ENCODE peak calls at places on chromosomes 4 and X, in seven cellular contexts. O is activated CD4-positive, alpha-beta T cell treated with anti-CD3 and anti-CD28 coated beads, Interleukin-2, amount 50 U/mL, for 1 hour; H is MM.1S; X is stimulated activated CD4-positive, alpha-beta T cell treated with anti-CD3 and anti-CD28 coated beads, Interleukin-1b, Interleukin-23, amount 100 ng/mL, for 24 hours; B is mesenchymal stem cell; I is SW480; R is astrocyte. U is an unnamed sample.
A peak's percentile ranks its signal among the peaks of the same experiment; 100 is the strongest.

GRCh38 chr4:7422898-7423180 is 11.9 kb downstream of the PSAPL1 start:
- DNase-seq in X (no peak), B (no peak), R (no peak), O (no peak), H (no peak), I (no peak), U (no peak)

GRCh38 chr4:133151681-133152329 is 2.7 kb downstream of the PCDH10 start:
- DNase-seq in H (no peak), B (peak; percentile 37), I (no peak), R (peak; percentile 48), X (no peak), O (no peak), U (no peak)

GRCh38 chr4:15479089-15479912 is 9.6 kb downstream of the CC2D2A start:
- DNase-seq in X (no peak), O (no peak), R (peak; percentile 75), I (peak; percentile 73), B (peak; percentile 91), H (peak; percentile 23), U (peak; percentile 61)

GRCh38 chr4:167359711-167360110 is 125.4 kb upstream of the SPOCK3 start:
- DNase-seq in I (no peak), X (no peak), B (no peak), H (no peak), O (no peak), R (no peak), U (no peak)

GRCh38 chr4:83889802-83890201 is 353.9 kb downstream of the GPAT3 start:
- DNase-seq in R (peak; percentile 86), X (no peak), B (peak; percentile 20), I (no peak), O (no peak), H (no peak), U (no peak)

GRCh38 chr4:5033266-5033945 is 14.1 kb upstream of the CYTL1 start:
- DNase-seq in R (peak; percentile 33), B (peak; percentile 22), H (no peak), X (no peak), I (no peak), O (no peak), U (peak; percentile 8)

GRCh38 chr4:14218641-14219040 is 591.1 kb upstream of the BOD1L1 start:
- DNase-seq in I (peak; percentile 73), B (no peak), H (no peak), O (no peak), X (no peak), R (no peak), U (no peak)

GRCh38 chr4:76657443-76657842 is 222.4 kb downstream of the SHROOM3 start:
- DNase-seq in B (no peak), I (no peak), R (no peak), O (no peak), X (no peak), H (no peak), U (no peak)

GRCh38 chr4:52037730-52038108 is 380 bp downstream of the SGCB start:
- DNase-seq in X (no peak), H (peak; percentile 41), R (peak; percentile 30), I (peak; percentile 11), B (peak; percentile 48), O (peak; percentile 1), U (peak; percentile 21)

GRCh38 chr4:26076000-26076587 is 162.1 kb downstream of the SMIM20 start:
- DNase-seq in I (no peak), X (no peak), R (peak; percentile 33), H (no peak), B (peak; percentile 58), O (no peak), U (no peak)

GRCh38 chrX:54447461-54447860 is 7.3 kb downstream of the TSR2 start:
- DNase-seq in I (peak; percentile 4), O (no peak), H (no peak), X (no peak), R (peak; percentile 10), B (peak; percentile 7), U (no peak)

GRCh38 chr4:41661447-41662076 is 87.0 kb downstream of the PHOX2B start:
- DNase-seq in O (peak; percentile 2), X (peak; percentile 5), B (peak; percentile 69), R (no peak), H (peak; percentile 19), I (peak; percentile 17), U (peak; percentile 68)

GRCh38 chr4:175891863-175892262 is 79.8 kb upstream of the GPM6A start:
- DNase-seq in B (peak; percentile 14), X (no peak), R (peak; percentile 26), O (no peak), I (peak; percentile 46), H (peak; percentile 53), U (no peak)

GRCh38 chrX:149830192-149830873 is 48.6 kb downstream of the MAGEA9 start:
- DNase-seq in X (no peak), O (peak; percentile 6), H (no peak), R (peak; percentile 24), B (peak; percentile 47), I (no peak), U (peak; percentile 3)

GRCh38 chrX:643911-644303 is 13.3 kb downstream of the SHOX start:
- DNase-seq in B (no peak), O (no peak), X (no peak), I (no peak), R (no peak), H (no peak), U (no peak)

GRCh38 chr4:168183717-168184571 is 91.6 kb downstream of the ANXA10 start:
- DNase-seq in X (no peak), H (peak; percentile 43), O (no peak), B (peak; percentile 43), R (peak; percentile 28), I (peak; percentile 15), U (no peak)

GRCh38 chr4:93810340-93810992 is 18.1 kb upstream of the ATOH1 start:
- DNase-seq in I (no peak), H (no peak), B (no peak), X (no peak), O (no peak), R (no peak), U (peak; percentile 66)

GRCh38 chrX:46704767-46705386 is 54.0 kb downstream of the SLC9A7 start:
- DNase-seq in H (no peak), B (peak; percentile 4), I (no peak), X (no peak), O (no peak), R (peak; percentile 69), U (no peak)

GRCh38 chrX:130097507-130098201 is 12.6 kb downstream of the ELF4 start:
- DNase-seq in H (no peak), O (peak; percentile 45), X (no peak), R (no peak), I (no peak), B (no peak), U (peak; percentile 44)

GRCh38 chr4:84631573-84631972 is 48.6 kb downstream of the CDS1 start:
- DNase-seq in O (no peak), X (no peak), H (no peak), B (no peak), I (no peak), R (peak; percentile 20), U (no peak)

GRCh38 chr4:41757521-41758156 is 9.1 kb upstream of the PHOX2B start:
- DNase-seq in R (no peak), H (no peak), I (no peak), B (no peak), X (no peak), O (no peak), U (no peak)

GRCh38 chr4:11724731-11725130 is 296.0 kb upstream of the HS3ST1 start:
- DNase-seq in X (no peak), H (no peak), O (no peak), R (peak; percentile 80), I (no peak), B (no peak), U (no peak)

GRCh38 chr4:154490261-154490588 is 1.4 kb downstream of the DCHS2 start:
- DNase-seq in H (no peak), X (no peak), O (no peak), B (no peak), I (no peak), R (no peak), U (no peak)

GRCh38 chr4:142475663-142476062 is 370.4 kb downstream of the INPP4B start:
- DNase-seq in R (no peak), X (no peak), O (no peak), B (no peak), I (no peak), H (no peak), U (no peak)

GRCh38 chrX:9019151-9019550 is 14.8 kb downstream of the FAM9B start:
- DNase-seq in X (no peak), H (no peak), R (no peak), I (no peak), B (no peak), O (no peak), U (no peak)

GRCh38 chrX:103685396-103685795 is 1.1 kb downstream of the MORF4L2 start:
- DNase-seq in X (no peak), H (no peak), B (peak; percentile 32), O (no peak), I (peak; percentile 22), R (no peak), U (no peak)

GRCh38 chrX:121221321-121221977 is 174.0 kb downstream of the GLUD2 start:
- DNase-seq in I (no peak), H (no peak), X (no peak), B (no peak), O (no peak), R (no peak), U (no peak)

GRCh38 chrX:39975094-39975865 is 122.5 kb downstream of the BCOR start:
- DNase-seq in I (peak; percentile 98), B (no peak), R (no peak), H (no peak), O (no peak), X (no peak), U (peak; percentile 9)

GRCh38 chrX:119624951-119625668 is 18.9 kb upstream of the NKRF start:
- DNase-seq in I (no peak), R (no peak), B (no peak), X (no peak), H (peak; percentile 93), O (no peak), U (no peak)

U was measured in thyroid gland.